ENCODE peak calls at places on chromosomes 6 and 20, in four cellular contexts. N is fibroblast of mammary gland, X is IMR-90, W is sigmoid colon. R is an unnamed sample.

GRCh38 chr20:14142171-14142570 is 146.9 kb downstream of the MACROD2 start:
- DNase-seq in X (peak), N (peak), W (no peak), R (no peak)

GRCh38 chr6:169269180-169270076 is 15.8 kb upstream of the THBS2 start:
- DNase-seq in X (peak), W (peak), N (peak), R (no peak)

GRCh38 chr20:46330072-46330763 is 21.9 kb upstream of the CDH22 start:
- DNase-seq in X (no peak), W (no peak), N (no peak), R (no peak)

GRCh38 chr20:3818155-3819151 is 1.9 kb upstream of the AP5S1 start:
- DNase-seq in W (peak), X (peak), N (peak), R (peak)

GRCh38 chr6:118382126-118382525 is 166.0 kb upstream of the PLN start:
- DNase-seq in W (no peak), X (no peak), N (no peak), R (no peak)

GRCh38 chr6:444653-445275 is 53.2 kb downstream of the IRF4 start:
- DNase-seq in W (no peak), N (no peak), X (no peak), R (no peak)

GRCh38 chr20:5061209-5061608 is 58.5 kb downstream of the PCNA start:
- DNase-seq in N (peak), X (peak), W (no peak), R (no peak)

GRCh38 chr6:109441069-109441816 is 719 bp downstream of the SMPD2 start:
- DNase-seq in N (peak), W (peak), X (peak), R (no peak)

GRCh38 chr6:117449549-117450439 is 24.1 kb upstream of the ROS1 start:
- DNase-seq in W (no peak), N (peak), X (peak), R (no peak)

GRCh38 chr6:106553440-106553839 is 75.9 kb downstream of the RTN4IP1 start:
- DNase-seq in X (no peak), W (no peak), N (no peak), R (no peak)

GRCh38 chr6:91904586-91904985 is 1317.7 kb upstream of the MAP3K7 start:
- DNase-seq in N (no peak), W (no peak), X (no peak), R (no peak)

GRCh38 chr6:36547646-36548400 is 544 bp upstream of the STK38 start:
- DNase-seq in W (no peak), N (no peak), X (no peak), R (no peak)

GRCh38 chr6:42100029-42100901 is 42.2 kb downstream of the C6orf132 start:
- DNase-seq in N (peak), X (peak), W (no peak), R (no peak)

GRCh38 chr20:48236485-48237055 is 451.3 kb upstream of the SULF2 start:
- DNase-seq in X (no peak), W (peak), N (no peak), R (no peak)

GRCh38 chr6:164412566-164412965 is 896.8 kb downstream of the C6orf118 start:
- DNase-seq in N (no peak), X (no peak), W (no peak), R (no peak)
- TF ChIP-seq CTCF in N (no peak), X (no peak), W (no peak), R (no peak)

DNA sequence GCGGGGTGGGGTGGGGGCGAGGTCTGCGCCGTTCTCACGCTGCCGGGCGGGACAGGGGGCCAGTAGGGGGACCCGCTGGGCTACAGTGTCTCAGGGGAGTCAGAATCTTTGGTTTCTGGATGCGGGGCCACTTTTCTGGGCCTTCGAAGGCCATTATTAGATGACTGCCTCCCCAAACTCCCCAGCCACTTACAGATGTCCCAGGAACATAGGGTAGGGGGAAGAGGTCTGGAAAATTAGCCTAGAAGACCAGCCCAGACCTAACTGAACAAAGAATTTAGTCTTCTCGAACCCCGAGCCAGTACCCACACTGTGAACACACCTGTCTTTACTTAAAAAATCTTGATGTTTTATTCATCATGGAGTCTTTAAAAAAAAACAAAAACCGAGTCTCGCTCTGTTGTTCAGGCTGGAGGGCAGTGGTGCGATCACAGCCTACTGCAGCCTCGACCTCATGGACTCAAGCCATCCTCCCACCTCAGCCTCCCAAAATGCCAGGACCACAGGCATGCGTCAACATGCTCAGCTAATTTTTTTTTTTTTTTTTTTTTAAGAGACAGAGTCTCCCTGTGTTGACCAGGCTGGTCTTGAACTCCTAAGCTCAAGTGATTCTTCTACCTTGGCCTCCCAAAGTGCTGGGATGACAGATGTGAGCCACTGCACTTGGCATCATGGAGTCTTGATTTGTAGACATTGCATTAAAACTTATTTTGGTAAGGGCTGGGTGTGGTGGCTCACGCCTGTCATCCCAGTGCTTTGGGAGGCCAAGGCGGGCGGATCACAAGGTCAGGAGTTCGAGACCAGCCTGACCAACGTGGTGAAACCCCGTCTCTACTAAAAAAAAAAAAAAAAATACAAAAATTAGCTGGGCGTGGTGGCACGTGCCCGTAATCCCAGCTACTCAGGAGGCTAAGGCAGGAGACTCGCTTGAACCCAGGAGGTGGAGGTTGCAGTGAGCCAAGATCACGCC is 3.3 kb upstream of the SLC29A1 start:
- DNase-seq in X (no peak), W (no peak), N (no peak), R (no peak)
- TF ChIP-seq CTCF in X (no peak), W (no peak), N (no peak), R (no peak)

GRCh38 chr20:34022154-34022842 is 28.6 kb downstream of the RALY start:
- DNase-seq in N (peak), X (no peak), W (no peak), R (no peak)
- TF ChIP-seq CTCF in N (peak), X (peak), W (no peak), R (peak)

GRCh38 chr20:34704177-34705007 is at the start of gene TP53INP2:
- DNase-seq in W (peak), X (peak), N (peak), R (peak)

GRCh38 chr20:34706912-34707784 is 3.0 kb downstream of the TP53INP2 start:
- DNase-seq in W (no peak), N (no peak), X (no peak), R (no peak)

GRCh38 chr20:34706022-34706875 is 2.1 kb downstream of the TP53INP2 start:
- DNase-seq in W (no peak), X (no peak), N (no peak), R (no peak)

GRCh38 chr20:34705008-34705382 is 851 bp downstream of the TP53INP2 start:
- DNase-seq in W (no peak), X (no peak), N (no peak), R (no peak)

GRCh38 chr20:34705383-34706021 is 1.4 kb downstream of the TP53INP2 start:
- DNase-seq in N (peak), X (peak), W (no peak), R (no peak)
- TF ChIP-seq CTCF in N (no peak), X (peak), W (no peak), R (no peak)

GRCh38 chr6:105102186-105102585 is 77.6 kb downstream of the POPDC3 start:
- DNase-seq in W (no peak), N (no peak), X (no peak), R (no peak)
- TF ChIP-seq CTCF in W (no peak), N (no peak), X (no peak), R (no peak)

DNA sequence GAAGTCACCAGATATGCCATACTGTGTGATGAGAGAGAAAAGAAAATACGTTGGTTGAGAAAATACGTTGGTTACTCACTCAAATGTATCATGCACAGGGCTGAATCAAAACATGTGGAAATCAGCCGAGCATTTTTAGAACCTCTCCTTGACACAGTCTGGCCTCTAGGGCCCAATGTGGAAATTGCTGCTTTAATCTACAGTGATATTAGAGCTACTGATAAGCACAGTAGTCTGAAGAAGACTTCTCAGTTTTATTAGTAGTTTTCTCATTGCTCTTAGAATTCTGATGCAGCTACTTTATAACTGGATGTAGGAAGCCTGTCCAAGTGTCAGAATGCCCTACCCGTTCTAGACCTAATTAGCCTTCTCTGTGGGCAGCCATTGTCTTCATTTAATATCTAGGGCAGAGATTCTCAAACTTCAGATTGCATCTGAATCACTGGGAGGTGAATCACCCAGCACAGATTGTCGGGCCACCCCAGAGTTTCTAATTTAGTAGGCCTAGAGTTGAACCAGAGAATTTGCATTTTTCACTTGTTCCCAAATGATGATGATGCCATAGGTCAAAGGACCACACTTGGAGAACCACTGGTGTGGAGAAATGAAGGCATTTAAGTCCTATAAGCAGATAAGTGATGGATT is 229.1 kb downstream of the PLCB1 start:
- DNase-seq in X (peak), W (no peak), N (peak), R (no peak)
- TF ChIP-seq CTCF in X (no peak), W (peak), N (peak), R (no peak)

GRCh38 chr6:4210619-4211419 is 75.4 kb upstream of the ECI2 start:
- DNase-seq in N (peak), X (peak), W (no peak), R (no peak)
- TF ChIP-seq CTCF in N (peak), X (peak), W (peak), R (peak)

DNA sequence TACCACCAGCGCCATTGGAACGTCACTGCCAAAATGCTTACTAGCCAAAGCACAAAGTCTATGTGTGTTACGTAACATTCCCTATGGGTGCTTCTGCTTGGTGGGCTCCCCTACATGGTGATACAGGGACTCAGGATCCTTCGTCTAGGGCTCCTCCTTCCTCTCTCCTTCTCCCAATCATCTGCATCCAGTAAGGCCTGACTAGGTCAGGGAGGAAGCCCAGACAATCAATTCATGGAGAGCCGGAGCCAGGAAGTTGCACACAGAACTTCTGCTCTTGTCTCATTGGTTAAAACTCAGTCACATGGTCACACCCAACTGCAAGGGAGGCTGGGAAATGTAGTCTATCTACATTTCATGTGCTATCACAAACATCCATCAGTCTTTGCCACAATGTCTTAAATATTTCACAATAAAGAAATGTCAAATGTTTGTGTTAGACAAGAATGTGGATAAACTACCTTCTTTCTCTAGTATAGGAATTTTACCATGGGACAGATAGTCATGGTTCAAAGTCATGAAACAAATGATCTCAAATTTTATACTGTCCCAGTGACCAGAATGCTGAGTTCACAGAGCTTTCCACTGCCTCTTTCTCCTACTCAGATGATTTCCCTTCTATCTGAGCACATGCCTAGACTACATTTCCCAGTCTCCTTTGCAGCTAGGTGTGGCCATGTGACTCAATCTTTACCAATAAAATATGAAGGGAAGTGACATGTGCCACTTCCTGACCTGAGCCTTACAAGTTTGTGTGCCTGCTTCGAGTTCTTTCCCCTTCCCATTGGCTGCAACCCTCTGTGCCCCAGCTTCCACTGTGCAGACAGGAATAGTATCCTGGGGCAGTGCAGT is 9.3 kb upstream of the KCNK15 start:
- DNase-seq in W (peak), X (peak), N (peak), R (no peak)
- TF ChIP-seq CTCF in W (no peak), X (no peak), N (peak), R (no peak)